ENCODE peak calls at places on chromosome 1, in eight cellular contexts. One of them, this sample, is unnamed.

GRCh38 chr1:186330758-186331157 is 44.3 kb downstream of the TPR start:
- DNase-seq in stomach: no peak
- DNase-seq in tibial nerve: no peak
- DNase-seq in upper lobe of left lung: no peak
- DNase-seq in A549: no peak
- DNase-seq in ovary: no peak
- DNase-seq in H1: no peak
- DNase-seq in SK-N-SH: no peak
- DNase-seq in this sample: no peak

GRCh38 chr1:22600071-22600816 is 36.2 kb upstream of the C1QA start:
- DNase-seq in stomach: no peak
- DNase-seq in tibial nerve: no peak
- DNase-seq in upper lobe of left lung: no peak
- DNase-seq in A549: peak; percentile 18
- DNase-seq in ovary: no peak
- DNase-seq in H1: peak; percentile 60
- DNase-seq in SK-N-SH: no peak
- DNase-seq in this sample: no peak

GRCh38 chr1:97581614-97582051 is 339.2 kb downstream of the DPYD start:
- DNase-seq in stomach: no peak
- DNase-seq in tibial nerve: no peak
- DNase-seq in upper lobe of left lung: no peak
- DNase-seq in A549: no peak
- DNase-seq in ovary: no peak
- DNase-seq in H1: no peak
- DNase-seq in SK-N-SH: no peak
- DNase-seq in this sample: no peak

GRCh38 chr1:110509655-110510054 is 9.3 kb downstream of the KCNA10 start:
- DNase-seq in stomach: no peak
- DNase-seq in tibial nerve: no peak
- DNase-seq in upper lobe of left lung: no peak
- DNase-seq in A549: no peak
- DNase-seq in ovary: no peak
- DNase-seq in H1: no peak
- DNase-seq in SK-N-SH: no peak
- DNase-seq in this sample: no peak

GRCh38 chr1:113140588-113141446 is 67.8 kb downstream of the LRIG2 start:
- DNase-seq in stomach: peak; percentile 70
- DNase-seq in tibial nerve: peak; percentile 82
- DNase-seq in upper lobe of left lung: peak; percentile 62
- DNase-seq in A549: peak; percentile 53
- DNase-seq in ovary: peak; percentile 64
- DNase-seq in H1: peak; percentile 68
- DNase-seq in SK-N-SH: peak; percentile 66
- DNase-seq in this sample: peak; percentile 80

GRCh38 chr1:44605904-44606615 is 68.2 kb downstream of the TMEM53 start:
- DNase-seq in stomach: no peak
- DNase-seq in tibial nerve: no peak
- DNase-seq in upper lobe of left lung: no peak
- DNase-seq in A549: no peak
- DNase-seq in ovary: no peak
- DNase-seq in H1: no peak
- DNase-seq in SK-N-SH: no peak
- DNase-seq in this sample: no peak

GRCh38 chr1:111832521-111833155 is 76.9 kb downstream of the DDX20 start:
- DNase-seq in stomach: no peak
- DNase-seq in tibial nerve: no peak
- DNase-seq in upper lobe of left lung: no peak
- DNase-seq in A549: no peak
- DNase-seq in ovary: no peak
- DNase-seq in H1: no peak
- DNase-seq in SK-N-SH: no peak
- DNase-seq in this sample: no peak

GRCh38 chr1:18452550-18452949 is 28.2 kb upstream of the KLHDC7A start:
- DNase-seq in stomach: no peak
- DNase-seq in tibial nerve: no peak
- DNase-seq in upper lobe of left lung: no peak
- DNase-seq in A549: peak; percentile 13
- DNase-seq in ovary: no peak
- DNase-seq in H1: no peak
- DNase-seq in SK-N-SH: peak; percentile 65
- DNase-seq in this sample: no peak

GRCh38 chr1:238152119-238152518 is 261.4 kb upstream of the ZP4 start:
- DNase-seq in stomach: no peak
- DNase-seq in tibial nerve: no peak
- DNase-seq in upper lobe of left lung: no peak
- DNase-seq in A549: no peak
- DNase-seq in ovary: no peak
- DNase-seq in H1: no peak
- DNase-seq in SK-N-SH: no peak
- DNase-seq in this sample: no peak

DNA sequence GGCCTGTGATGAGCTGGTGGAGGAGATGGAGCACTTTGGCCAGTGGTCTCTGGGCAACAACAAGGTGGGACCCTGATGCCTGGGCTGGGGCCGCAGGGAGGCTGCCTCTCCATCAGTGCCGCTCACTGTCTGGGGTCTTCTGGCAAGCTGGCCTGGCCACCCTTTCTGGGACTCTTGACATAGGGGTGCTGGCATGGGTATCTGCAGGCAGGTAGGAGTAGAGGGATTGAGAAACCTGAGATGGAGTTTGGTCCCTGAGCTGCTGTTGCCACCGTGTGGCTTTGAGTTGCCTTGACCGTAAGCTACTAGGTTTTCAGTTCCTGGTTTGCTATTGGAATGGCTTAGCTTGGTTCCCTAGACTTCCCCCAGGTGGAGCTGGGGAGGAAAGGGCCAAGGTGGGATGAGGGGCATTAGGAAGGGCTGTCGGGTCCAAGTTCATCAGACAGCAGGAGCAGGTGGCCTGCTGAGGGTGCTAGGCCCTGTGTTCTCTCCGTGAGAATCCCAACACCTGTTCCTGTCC is 13.2 kb upstream of the MFN2 start:
- DNase-seq in stomach: peak; percentile 44
- DNase-seq in tibial nerve: no peak
- DNase-seq in upper lobe of left lung: peak; percentile 26
- DNase-seq in A549: peak; percentile 54
- DNase-seq in ovary: peak; percentile 60
- DNase-seq in H1: peak; percentile 64
- DNase-seq in SK-N-SH: peak; percentile 69
- DNase-seq in this sample: no peak
- TF ChIP-seq EP300 in stomach: no peak
- TF ChIP-seq EP300 in tibial nerve: no peak
- TF ChIP-seq EP300 in upper lobe of left lung: no peak
- TF ChIP-seq EP300 in A549: no peak
- TF ChIP-seq EP300 in ovary: no peak
- TF ChIP-seq EP300 in H1: no peak
- TF ChIP-seq EP300 in SK-N-SH: no peak
- TF ChIP-seq EP300 in this sample: no peak

DNA sequence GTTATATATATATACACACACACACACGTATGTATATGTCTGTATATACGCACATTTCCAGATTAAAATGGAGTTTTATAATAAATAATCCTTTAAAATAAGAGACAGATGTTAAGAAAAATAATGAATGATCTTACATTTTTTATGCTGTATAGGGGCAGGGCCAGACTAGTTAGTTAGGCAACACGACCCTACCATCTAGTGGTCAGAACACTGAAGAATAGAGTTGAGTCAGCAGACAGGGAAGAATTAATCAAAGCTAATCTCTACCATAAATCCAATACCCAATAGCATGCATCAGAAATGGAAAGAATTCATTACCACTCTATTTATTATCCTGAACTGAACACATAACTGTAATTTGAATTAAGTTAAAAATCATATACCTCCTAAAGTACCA is 156.7 kb downstream of the BRINP3 start:
- DNase-seq in stomach: no peak
- DNase-seq in tibial nerve: no peak
- DNase-seq in upper lobe of left lung: no peak
- DNase-seq in A549: no peak
- DNase-seq in ovary: no peak
- DNase-seq in H1: no peak
- DNase-seq in SK-N-SH: peak; percentile 3
- DNase-seq in this sample: no peak
- TF ChIP-seq CTCF in stomach: no peak
- TF ChIP-seq CTCF in tibial nerve: no peak
- TF ChIP-seq CTCF in upper lobe of left lung: no peak
- TF ChIP-seq CTCF in A549: peak; percentile 54
- TF ChIP-seq CTCF in ovary: no peak
- TF ChIP-seq CTCF in H1: peak; percentile 28
- TF ChIP-seq CTCF in SK-N-SH: peak; percentile 66
- TF ChIP-seq CTCF in this sample: no peak

GRCh38 chr1:215543806-215544205 is 23.3 kb upstream of the KCTD3 start:
- DNase-seq in stomach: no peak
- DNase-seq in tibial nerve: no peak
- DNase-seq in upper lobe of left lung: no peak
- DNase-seq in A549: no peak
- DNase-seq in ovary: no peak
- DNase-seq in H1: no peak
- DNase-seq in SK-N-SH: no peak
- DNase-seq in this sample: no peak
- H3K4me1 ChIP-seq in stomach: peaks cover 15% of the 10 kb centered on the region
- H3K4me1 ChIP-seq in tibial nerve: no peaks in the 10 kb centered on the region
- H3K4me1 ChIP-seq in upper lobe of left lung: no peaks in the 10 kb centered on the region
- H3K4me1 ChIP-seq in A549: no peaks in the 10 kb centered on the region
- H3K4me1 ChIP-seq in ovary: no peaks in the 10 kb centered on the region
- H3K4me1 ChIP-seq in H1: no peaks in the 10 kb centered on the region
- H3K4me1 ChIP-seq in SK-N-SH: peaks cover 10% of the 10 kb centered on the region
- H3K4me1 ChIP-seq in this sample: peaks cover 20% of the 10 kb centered on the region

GRCh38 chr1:11357291-11357690 is 84.3 kb downstream of the UBIAD1 start:
- DNase-seq in stomach: no peak
- DNase-seq in tibial nerve: no peak
- DNase-seq in upper lobe of left lung: no peak
- DNase-seq in A549: no peak
- DNase-seq in ovary: no peak
- DNase-seq in H1: no peak
- DNase-seq in SK-N-SH: no peak
- DNase-seq in this sample: no peak

GRCh38 chr1:11352058-11352715 is 79.2 kb downstream of the UBIAD1 start:
- DNase-seq in stomach: no peak
- DNase-seq in tibial nerve: no peak
- DNase-seq in upper lobe of left lung: no peak
- DNase-seq in A549: no peak
- DNase-seq in ovary: no peak
- DNase-seq in H1: no peak
- DNase-seq in SK-N-SH: no peak
- DNase-seq in this sample: no peak

GRCh38 chr1:11355594-11356467 is 82.8 kb downstream of the UBIAD1 start:
- DNase-seq in stomach: no peak
- DNase-seq in tibial nerve: no peak
- DNase-seq in upper lobe of left lung: no peak
- DNase-seq in A549: no peak
- DNase-seq in ovary: no peak
- DNase-seq in H1: peak; percentile 76
- DNase-seq in SK-N-SH: peak; percentile 52
- DNase-seq in this sample: no peak

GRCh38 chr1:11358991-11359390 is 86.0 kb downstream of the UBIAD1 start:
- DNase-seq in stomach: no peak
- DNase-seq in tibial nerve: no peak
- DNase-seq in upper lobe of left lung: no peak
- DNase-seq in A549: no peak
- DNase-seq in ovary: no peak
- DNase-seq in H1: no peak
- DNase-seq in SK-N-SH: no peak
- DNase-seq in this sample: no peak

DNA sequence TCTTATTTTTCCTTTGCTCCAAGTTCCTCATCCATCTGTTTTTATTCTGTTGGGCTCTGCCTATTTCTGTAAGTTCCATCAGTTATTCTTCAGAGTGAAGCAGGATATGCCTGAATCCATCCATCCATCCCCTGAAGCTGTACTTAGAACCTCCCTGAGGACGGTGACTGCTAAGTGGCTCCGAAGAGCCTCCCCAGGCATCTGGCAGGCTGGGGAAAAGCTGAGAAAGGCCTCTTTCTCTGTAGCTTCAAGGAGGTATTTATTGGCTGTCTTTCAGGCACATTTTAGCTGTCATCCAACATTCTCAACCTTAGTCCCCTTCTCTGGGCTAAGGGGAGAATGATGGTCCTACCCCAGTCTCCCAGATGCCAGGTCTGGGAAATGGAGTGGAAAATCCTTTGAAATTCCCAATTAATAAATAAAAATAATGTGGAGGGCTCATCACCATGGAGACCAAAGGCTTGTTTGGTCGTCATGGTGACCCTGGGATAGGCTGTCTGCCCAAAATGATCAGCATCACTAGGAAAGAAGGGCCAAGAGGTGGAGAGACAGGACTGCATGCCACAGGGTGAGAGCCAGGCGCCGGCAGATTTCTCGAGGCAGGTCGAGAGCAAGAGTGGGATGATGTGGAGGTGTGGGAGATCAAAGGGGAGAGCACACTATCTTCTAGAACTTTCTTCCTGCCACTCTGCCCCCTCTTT is 82.0 kb downstream of the UBIAD1 start:
- DNase-seq in stomach: no peak
- DNase-seq in tibial nerve: no peak
- DNase-seq in upper lobe of left lung: no peak
- DNase-seq in A549: no peak
- DNase-seq in ovary: no peak
- DNase-seq in H1: peak; percentile 63
- DNase-seq in SK-N-SH: no peak
- DNase-seq in this sample: no peak
- TF ChIP-seq EP300 in stomach: no peak
- TF ChIP-seq EP300 in tibial nerve: no peak
- TF ChIP-seq EP300 in upper lobe of left lung: no peak
- TF ChIP-seq EP300 in A549: no peak
- TF ChIP-seq EP300 in ovary: no peak
- TF ChIP-seq EP300 in H1: no peak
- TF ChIP-seq EP300 in SK-N-SH: no peak
- TF ChIP-seq EP300 in this sample: no peak

GRCh38 chr1:3735683-3736070 is 16.6 kb upstream of the CCDC27 start:
- DNase-seq in stomach: no peak
- DNase-seq in tibial nerve: no peak
- DNase-seq in upper lobe of left lung: no peak
- DNase-seq in A549: no peak
- DNase-seq in ovary: peak; percentile 26
- DNase-seq in H1: no peak
- DNase-seq in SK-N-SH: no peak
- DNase-seq in this sample: no peak
- TF ChIP-seq CTCF in stomach: no peak
- TF ChIP-seq CTCF in tibial nerve: no peak
- TF ChIP-seq CTCF in upper lobe of left lung: no peak
- TF ChIP-seq CTCF in A549: no peak
- TF ChIP-seq CTCF in ovary: no peak
- TF ChIP-seq CTCF in H1: no peak
- TF ChIP-seq CTCF in SK-N-SH: no peak
- TF ChIP-seq CTCF in this sample: no peak

GRCh38 chr1:108792420-108792819 is 45.9 kb downstream of the STXBP3 start:
- DNase-seq in stomach: no peak
- DNase-seq in tibial nerve: no peak
- DNase-seq in upper lobe of left lung: no peak
- DNase-seq in A549: no peak
- DNase-seq in ovary: no peak
- DNase-seq in H1: no peak
- DNase-seq in SK-N-SH: no peak
- DNase-seq in this sample: no peak
- H3K4me1 ChIP-seq in stomach: no peaks in the 10 kb centered on the region
- H3K4me1 ChIP-seq in tibial nerve: no peaks in the 10 kb centered on the region
- H3K4me1 ChIP-seq in upper lobe of left lung: no peaks in the 10 kb centered on the region
- H3K4me1 ChIP-seq in A549: no peaks in the 10 kb centered on the region
- H3K4me1 ChIP-seq in ovary: no peaks in the 10 kb centered on the region
- H3K4me1 ChIP-seq in H1: no peaks in the 10 kb centered on the region
- H3K4me1 ChIP-seq in SK-N-SH: no peaks in the 10 kb centered on the region
- H3K4me1 ChIP-seq in this sample: no peaks in the 10 kb centered on the region